ENCODE peak calls at places on chromosome 22, in ten cellular contexts. H is psoas muscle; C is esophagus squamous epithelium; U is MCF 10A; R is IMR-90; Q is SK-N-SH; V is CD8-positive, alpha-beta T cell; F is WTC11; B is type B pancreatic cell; P is fibroblast of mammary gland. E is an unnamed sample.

GRCh38 chr22:36386900-36387663 is 685 bp downstream of the MYH9 start:
- DNase-seq in B (no peak), Q (peak; percentile 78), H (peak; percentile 78), U (peak; percentile 45), R (no peak), P (no peak), C (no peak), V (peak; percentile 54), F (peak; percentile 28), E (no peak)

GRCh38 chr22:31347251-31348008 is 1.3 kb upstream of the PATZ1 start:
- DNase-seq in H (peak; percentile 64), F (peak; percentile 60), B (peak; percentile 82), Q (peak; percentile 73), C (no peak), V (peak; percentile 46), U (peak; percentile 80), P (peak; percentile 65), R (peak; percentile 62), E (peak; percentile 44)

GRCh38 chr22:31082606-31083376 is 1.7 kb downstream of the SMTN start:
- DNase-seq in C (no peak), F (peak; percentile 72), P (peak; percentile 77), V (peak; percentile 35), H (peak; percentile 67), Q (peak; percentile 58), R (peak; percentile 64), B (no peak), U (peak; percentile 68), E (peak; percentile 58)

GRCh38 chr22:32142600-32142999 is 16.5 kb downstream of the C22orf42 start:
- DNase-seq in F (no peak), C (no peak), U (no peak), V (no peak), P (no peak), Q (no peak), H (no peak), B (no peak), R (no peak), E (no peak)

GRCh38 chr22:19968450-19968891 is 26.9 kb upstream of the TXNRD2 start:
- DNase-seq in C (no peak), U (no peak), Q (no peak), F (no peak), V (no peak), B (no peak), H (no peak), P (no peak), R (no peak), E (no peak)

GRCh38 chr22:31089101-31090100 is 8.3 kb downstream of the SMTN start:
- DNase-seq in C (no peak), Q (peak; percentile 90), B (no peak), V (peak; percentile 43), P (peak; percentile 49), U (peak; percentile 32), F (peak; percentile 60), R (no peak), H (peak; percentile 59), E (no peak)

GRCh38 chr22:46748948-46749681 is 11.1 kb upstream of the CERK start:
- DNase-seq in F (no peak), H (no peak), R (peak; percentile 49), U (no peak), V (peak; percentile 80), Q (no peak), B (no peak), P (peak; percentile 36), C (no peak), E (no peak)

GRCh38 chr22:47619631-47620030 is 857.2 kb downstream of the TBC1D22A start:
- DNase-seq in V (no peak), H (no peak), R (no peak), U (no peak), B (peak; percentile 65), F (no peak), C (no peak), P (no peak), Q (no peak), E (no peak)

GRCh38 chr22:21728270-21728669 is 7.3 kb downstream of the YPEL1 start:
- DNase-seq in C (no peak), H (no peak), V (no peak), P (no peak), Q (no peak), U (no peak), B (no peak), R (no peak), F (no peak), E (no peak)

GRCh38 chr22:21725956-21726649 is 9.5 kb downstream of the YPEL1 start:
- DNase-seq in P (no peak), U (no peak), H (no peak), F (peak; percentile 31), R (no peak), B (no peak), Q (no peak), V (no peak), C (no peak), E (no peak)

GRCh38 chr22:21727159-21727558 is 8.4 kb downstream of the YPEL1 start:
- DNase-seq in P (no peak), Q (no peak), B (no peak), H (no peak), U (no peak), C (no peak), R (no peak), F (no peak), V (no peak), E (no peak)

GRCh38 chr22:21727768-21728167 is 7.8 kb downstream of the YPEL1 start:
- DNase-seq in B (no peak), U (no peak), V (no peak), Q (no peak), R (no peak), F (no peak), P (no peak), H (no peak), C (no peak), E (no peak)

GRCh38 chr22:21726650-21727049 is 8.9 kb downstream of the YPEL1 start:
- DNase-seq in R (no peak), F (peak; percentile 72), P (no peak), Q (peak; percentile 57), V (peak; percentile 43), C (no peak), U (peak; percentile 31), H (no peak), B (no peak), E (no peak)
- TF ChIP-seq CTCF in R (no peak), F (no peak), P (no peak), Q (no peak), V (peak; percentile 46), C (no peak), U (no peak), H (no peak), B (peak; percentile 64), E (peak; percentile 62)

GRCh38 chr22:40898850-40899357 is 37.0 kb upstream of the DNAJB7 start:
- DNase-seq in V (no peak), R (peak; percentile 67), H (no peak), B (no peak), Q (peak; percentile 23), P (peak; percentile 68), U (peak; percentile 53), F (no peak), C (no peak), E (peak; percentile 66)
- TF ChIP-seq CTCF in V (peak; percentile 40), R (peak; percentile 66), H (peak; percentile 50), B (peak; percentile 67), Q (peak; percentile 54), P (peak; percentile 60), U (peak; percentile 50), F (no peak), C (peak; percentile 38), E (peak; percentile 78)

GRCh38 chr22:50076646-50077624 is 8.3 kb downstream of the MLC1 start:
- DNase-seq in P (no peak), R (no peak), V (no peak), Q (peak; percentile 38), F (no peak), C (no peak), B (no peak), U (no peak), H (no peak), E (no peak)

GRCh38 chr22:50078246-50078645 is 7.0 kb downstream of the MLC1 start:
- DNase-seq in V (no peak), Q (no peak), B (no peak), P (no peak), C (no peak), U (no peak), F (no peak), H (no peak), R (no peak), E (no peak)

GRCh38 chr22:50079689-50080465 is 5.3 kb downstream of the MLC1 start:
- DNase-seq in B (no peak), Q (peak; percentile 19), P (no peak), R (no peak), F (no peak), H (no peak), C (no peak), V (no peak), U (no peak), E (no peak)

GRCh38 chr22:50081426-50082196 is 3.6 kb downstream of the MLC1 start:
- DNase-seq in C (no peak), H (no peak), U (no peak), P (no peak), Q (peak; percentile 36), R (no peak), B (no peak), F (no peak), V (no peak), E (no peak)

GRCh38 chr22:50078761-50079160 is 6.5 kb downstream of the MLC1 start:
- DNase-seq in C (no peak), V (no peak), U (no peak), F (no peak), P (no peak), H (no peak), R (no peak), Q (peak; percentile 21), B (no peak), E (no peak)
- TF ChIP-seq CTCF in C (no peak), V (no peak), U (no peak), F (no peak), P (no peak), H (no peak), R (no peak), Q (no peak), B (no peak), E (no peak)

GRCh38 chr22:43270949-43271348 is 72.2 kb downstream of the SCUBE1 start:
- DNase-seq in C (no peak), U (no peak), Q (no peak), R (no peak), B (no peak), V (no peak), H (no peak), F (no peak), P (no peak), E (no peak)

GRCh38 chr22:43269325-43270040 is 73.7 kb downstream of the SCUBE1 start:
- DNase-seq in B (no peak), H (no peak), R (no peak), C (no peak), V (no peak), P (no peak), U (no peak), Q (no peak), F (no peak), E (no peak)

GRCh38 chr22:43272301-43272700 is 70.9 kb downstream of the SCUBE1 start:
- DNase-seq in C (no peak), F (no peak), Q (no peak), U (no peak), H (no peak), V (no peak), P (no peak), B (no peak), R (peak; percentile 18), E (peak; percentile 9)

GRCh38 chr22:43268261-43268660 is 74.9 kb downstream of the SCUBE1 start:
- DNase-seq in P (no peak), F (no peak), Q (peak; percentile 64), R (no peak), V (no peak), H (no peak), C (no peak), B (no peak), U (no peak), E (no peak)

DNA sequence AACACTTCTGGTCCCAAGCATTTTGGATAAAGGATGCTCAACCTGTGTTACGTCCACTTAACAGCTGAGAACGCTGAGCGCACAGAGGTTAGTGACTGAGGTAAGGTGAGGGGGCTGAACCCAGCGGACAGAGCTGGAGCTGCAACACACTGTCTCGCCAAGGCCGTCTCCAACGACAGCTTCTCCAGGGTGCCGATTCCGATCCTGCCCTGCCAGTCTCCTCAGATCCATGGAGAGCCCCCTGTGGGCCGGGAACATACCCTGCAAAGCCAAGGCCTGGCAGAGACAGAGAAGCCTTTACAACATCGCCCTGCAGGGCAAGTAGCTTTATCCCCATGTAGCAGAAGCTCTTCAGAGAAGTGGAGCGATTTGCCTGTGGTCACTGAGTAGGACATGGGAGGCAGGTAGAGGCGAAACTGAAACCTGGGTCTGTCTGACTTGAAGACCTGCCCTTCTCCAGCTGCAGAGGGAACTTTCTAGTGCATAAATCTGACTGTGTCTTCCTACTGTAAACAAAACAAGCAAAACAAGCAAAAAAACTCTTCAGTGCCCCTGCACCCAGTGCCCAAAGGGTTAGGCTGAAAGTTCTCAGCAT is 72.8 kb downstream of the SCUBE1 start:
- DNase-seq in F (peak; percentile 76), Q (no peak), U (no peak), V (no peak), B (no peak), P (no peak), R (no peak), H (no peak), C (no peak), E (no peak)
- TF ChIP-seq CTCF in F (no peak), Q (no peak), U (peak; percentile 13), V (no peak), B (peak; percentile 55), P (no peak), R (no peak), H (no peak), C (no peak), E (peak; percentile 56)

E was measured in HFFc6.